ENCODE peak calls at places on chromosome 17, in five cellular contexts. M is lower lobe of right lung, K is esophagus squamous epithelium, L is stomach, D is Peyer's patch. R is an unnamed sample.

GRCh38 chr17:82021728-82022309 is 859 bp downstream of the CENPX start:
- DNase-seq in L (no peak), M (no peak), D (no peak), K (no peak), R (peak)

GRCh38 chr17:16975266-16975651 is 3.3 kb upstream of the TNFRSF13B start:
- DNase-seq in D (no peak), L (no peak), K (no peak), M (no peak), R (no peak)

GRCh38 chr17:10698116-10698818 is 873 bp downstream of the ADPRM start:
- DNase-seq in M (no peak), D (no peak), L (no peak), K (no peak), R (no peak)

GRCh38 chr17:55883112-55883511 is 132.3 kb downstream of the PCTP start:
- DNase-seq in M (no peak), K (no peak), L (no peak), D (no peak), R (no peak)

GRCh38 chr17:61812747-61813146 is 50.6 kb downstream of the BRIP1 start:
- DNase-seq in L (no peak), D (no peak), M (no peak), K (no peak), R (no peak)

GRCh38 chr17:50280068-50280467 is 5.8 kb downstream of the TMEM92 start:
- DNase-seq in M (no peak), L (no peak), D (peak), K (no peak), R (peak)

GRCh38 chr17:82601447-82602000 is 46.7 kb downstream of the WDR45B start:
- DNase-seq in M (no peak), D (no peak), L (no peak), K (no peak), R (no peak)

GRCh38 chr17:72117748-72118587 is 2.9 kb upstream of the SOX9 start:
- DNase-seq in M (no peak), D (no peak), L (no peak), K (no peak), R (peak)

GRCh38 chr17:78271419-78272160 is 40.2 kb downstream of the TMEM235 start:
- DNase-seq in M (no peak), D (no peak), K (no peak), L (no peak), R (no peak)

GRCh38 chr17:28717578-28718316 is at the start of gene RAB34:
- DNase-seq in D (peak), L (peak), K (no peak), M (peak), R (peak)

GRCh38 chr17:17561408-17562144 is 29.9 kb downstream of the PEMT start:
- DNase-seq in L (peak), M (peak), K (no peak), D (peak), R (peak)

GRCh38 chr17:55814377-55814776 is 63.5 kb downstream of the PCTP start:
- DNase-seq in M (no peak), K (no peak), D (no peak), L (no peak), R (no peak)

GRCh38 chr17:38911081-38911730 is 14.2 kb upstream of the LASP1NB start:
- DNase-seq in K (no peak), L (no peak), M (peak), D (peak), R (no peak)

GRCh38 chr17:28612936-28613872 is 781 bp downstream of the RSKR start:
- DNase-seq in D (peak), K (no peak), M (no peak), L (peak), R (peak)

GRCh38 chr17:36504156-36504545 is 17.7 kb downstream of the ZNHIT3 start:
- DNase-seq in D (no peak), M (no peak), K (no peak), L (no peak), R (no peak)

GRCh38 chr17:41697122-41697962 is 8.7 kb downstream of the EIF1 start:
- DNase-seq in D (peak), L (peak), M (peak), K (no peak), R (peak)

GRCh38 chr17:67401598-67402504 is 24.8 kb downstream of the PITPNC1 start:
- DNase-seq in L (no peak), K (no peak), M (no peak), D (no peak), R (no peak)

GRCh38 chr17:49000943-49001342 is 3.8 kb downstream of the IGF2BP1 start:
- DNase-seq in L (no peak), K (no peak), D (no peak), M (no peak), R (no peak)

GRCh38 chr17:32490101-32490482 is 3.3 kb downstream of the CDK5R1 start:
- DNase-seq in L (no peak), K (no peak), M (no peak), D (no peak), R (no peak)

GRCh38 chr17:41486809-41487530 is 2.7 kb downstream of the KRT36 start:
- DNase-seq in L (peak), M (peak), K (no peak), D (peak), R (peak)

GRCh38 chr17:2690165-2691068 is 21.1 kb downstream of the CLUH start:
- DNase-seq in D (peak), L (no peak), K (no peak), M (peak), R (no peak)

GRCh38 chr17:77332981-77333685 is 192.4 kb downstream of the SEC14L1 start:
- DNase-seq in L (peak), D (peak), K (no peak), M (no peak), R (no peak)

GRCh38 chr17:33976816-33977215 is 278.3 kb upstream of the CCL2 start:
- DNase-seq in K (no peak), M (no peak), D (no peak), L (no peak), R (no peak)

GRCh38 chr17:4859816-4860625 is 26.9 kb downstream of the MINK1 start:
- DNase-seq in L (no peak), D (no peak), M (no peak), K (no peak), R (no peak)

GRCh38 chr17:19384723-19385391 is 2.1 kb downstream of the MFAP4 start:
- DNase-seq in K (no peak), L (peak), M (peak), D (peak), R (peak)

GRCh38 chr17:76390003-76390421 is 5.6 kb downstream of the SPHK1 start:
- DNase-seq in M (no peak), D (no peak), L (no peak), K (no peak), R (no peak)

GRCh38 chr17:32310927-32311568 is 30.9 kb downstream of the C17orf75 start:
- DNase-seq in M (no peak), L (no peak), K (no peak), D (no peak), R (no peak)

GRCh38 chr17:75764711-75765421 is at the start of gene GALK1:
- DNase-seq in D (peak), L (peak), K (no peak), M (peak), R (peak)

GRCh38 chr17:19270347-19270950 is 33.3 kb downstream of the EPN2 start:
- DNase-seq in L (no peak), K (no peak), D (no peak), M (no peak), R (no peak)

GRCh38 chr17:57557793-57558681 is 187.1 kb downstream of the CCDC182 start:
- DNase-seq in M (no peak), K (no peak), D (no peak), L (no peak), R (no peak)

GRCh38 chr17:3951003-3951402 is 13.2 kb downstream of the ATP2A3 start:
- DNase-seq in L (no peak), K (no peak), D (no peak), M (no peak), R (no peak)

GRCh38 chr17:13135496-13135895 is 117.7 kb upstream of the ELAC2 start:
- DNase-seq in K (no peak), D (no peak), L (no peak), M (no peak), R (no peak)

GRCh38 chr17:34579017-34579946 is at the start of gene TMEM132E:
- DNase-seq in D (no peak), K (no peak), M (peak), L (peak), R (peak)

GRCh38 chr17:17824119-17824779 is 12.5 kb downstream of the SREBF1 start:
- DNase-seq in L (no peak), K (no peak), D (no peak), M (no peak), R (no peak)

GRCh38 chr17:7882068-7882467 is 6.5 kb upstream of the CHD3 start:
- DNase-seq in K (no peak), D (peak), M (no peak), L (no peak), R (no peak)

GRCh38 chr17:83061586-83061985 is 17.8 kb upstream of the METRNL start:
- DNase-seq in D (peak), L (peak), M (no peak), K (no peak), R (no peak)

GRCh38 chr17:35214631-35215273 is 20.6 kb upstream of the SLC35G3 start:
- DNase-seq in L (no peak), M (no peak), D (no peak), K (no peak), R (no peak)

GRCh38 chr17:79788989-79789942 is 7.6 kb downstream of the CBX8 start:
- DNase-seq in M (peak), D (no peak), K (no peak), L (no peak), R (no peak)
- H3K4me3 ChIP-seq in M (no peak), D (no peak), K (no peak), L (no peak), R (no peak)

GRCh38 chr17:9022553-9023388 is 1.5 kb downstream of the NTN1 start:
- DNase-seq in D (no peak), M (no peak), K (no peak), L (no peak), R (no peak)
- H3K4me3 ChIP-seq in D (peak), M (peak), K (peak), L (peak), R (peak)

GRCh38 chr17:37745801-37746426 is 1.1 kb upstream of the HNF1B start:
- DNase-seq in L (no peak), M (no peak), D (no peak), K (no peak), R (peak)

GRCh38 chr17:37744961-37745800 is at the start of gene HNF1B:
- DNase-seq in K (no peak), L (peak), D (peak), M (peak), R (peak)

GRCh38 chr17:37743612-37743874 is 1.3 kb downstream of the HNF1B start:
- DNase-seq in D (peak), L (peak), K (no peak), M (peak), R (peak)

GRCh38 chr17:37743875-37744632 is 805 bp downstream of the HNF1B start:
- DNase-seq in L (peak), K (no peak), D (peak), M (peak), R (peak)

DNA sequence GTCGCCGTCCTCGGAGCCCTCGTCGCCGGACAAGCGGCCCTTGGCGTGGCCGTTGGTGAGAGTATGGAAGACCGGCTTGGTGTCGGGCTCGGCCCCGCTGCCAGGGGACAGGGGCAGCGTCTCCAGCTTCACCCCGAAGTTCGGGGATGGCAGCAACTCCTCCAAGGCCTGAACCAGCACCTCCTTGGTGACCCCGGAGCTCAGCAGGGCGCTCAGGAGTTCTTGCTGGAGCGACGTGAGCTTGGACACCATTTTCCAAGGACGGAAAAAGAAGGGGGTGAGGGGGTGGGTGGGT is 279 bp downstream of the HNF1B start:
- DNase-seq in M (no peak), K (no peak), D (no peak), L (no peak), R (no peak)
- H3K4me3 ChIP-seq in M (peak), K (no peak), D (peak), L (peak), R (peak)

GRCh38 chr17:80185968-80186367 is 16.1 kb downstream of the CARD14 start:
- DNase-seq in D (no peak), M (no peak), K (no peak), L (no peak), R (no peak)

GRCh38 chr17:80189611-80190010 is 19.8 kb downstream of the CARD14 start:
- DNase-seq in L (no peak), D (no peak), K (no peak), M (no peak), R (no peak)

GRCh38 chr17:80187493-80187892 is 17.7 kb downstream of the CARD14 start:
- DNase-seq in M (peak), K (no peak), L (peak), D (peak), R (peak)

GRCh38 chr17:80184423-80184714 is 14.5 kb downstream of the CARD14 start:
- DNase-seq in M (no peak), D (no peak), L (no peak), K (no peak), R (no peak)

DNA sequence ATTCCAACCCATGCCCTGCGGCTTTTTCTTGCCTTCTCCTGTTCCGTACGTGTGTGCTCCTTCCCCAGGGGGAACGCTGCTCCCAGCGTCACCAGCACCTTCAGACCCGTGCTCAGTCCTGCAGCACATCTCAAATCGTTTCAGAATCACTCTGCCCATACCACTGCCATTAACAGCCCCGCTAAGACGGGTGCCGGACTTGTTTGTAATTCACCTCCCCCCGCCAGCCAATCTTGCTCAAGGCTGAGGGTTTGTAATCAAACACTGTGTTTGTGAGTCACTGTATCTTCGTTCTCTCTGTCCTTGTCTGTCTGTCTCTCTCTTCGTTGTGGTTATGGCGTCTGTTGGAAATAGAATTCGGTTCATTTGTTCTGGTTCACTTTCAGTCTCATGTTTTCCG is 17.3 kb downstream of the CARD14 start:
- DNase-seq in M (no peak), L (no peak), D (no peak), K (no peak), R (no peak)
- H3K4me3 ChIP-seq in M (peak), L (peak), D (no peak), K (no peak), R (no peak)

DNA sequence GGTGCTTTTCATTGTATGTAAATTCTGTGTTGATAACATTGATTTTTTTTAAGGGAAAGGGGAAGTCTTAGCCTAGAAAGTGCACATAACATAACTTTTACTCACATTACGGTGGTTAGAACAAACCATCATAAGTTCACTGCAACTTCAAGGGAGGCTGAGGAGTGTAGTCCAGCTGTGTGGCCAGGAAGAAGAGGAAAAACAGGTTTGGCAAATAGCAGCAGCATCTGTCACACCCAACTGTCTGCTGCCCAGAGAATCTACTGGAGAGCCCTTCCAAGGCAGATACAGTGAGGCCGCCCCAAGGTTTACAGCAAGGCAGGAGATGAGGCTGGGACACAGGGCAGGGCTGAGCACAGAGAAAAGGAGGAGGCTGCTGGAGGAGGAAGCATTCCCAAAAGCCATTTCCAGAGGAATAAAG is 60.6 kb downstream of the AIPL1 start:
- DNase-seq in D (no peak), M (no peak), L (no peak), K (no peak), R (no peak)
- H3K4me3 ChIP-seq in D (no peak), M (no peak), L (no peak), K (no peak), R (no peak)